ENCODE peak calls at places on chromosome 11, in five cellular contexts. L is neuronal stem cell, M is NCI-H1092, J is NCI-H446 treated with DMSO at 0.1 percent for 48 hours, S is A549. G is an unnamed sample.

GRCh38 chr11:32435511-32435946 is at the start of gene WT1:
- DNase-seq in L (no peak), M (no peak), J (no peak), S (peak), G (no peak)

GRCh38 chr11:31487848-31488247 is 21.6 kb downstream of the IMMP1L start:
- DNase-seq in L (peak), M (no peak), J (peak), S (no peak), G (no peak)

GRCh38 chr11:8138526-8138925 is 30.3 kb downstream of the RIC3 start:
- DNase-seq in L (no peak), M (no peak), J (no peak), S (no peak), G (no peak)

GRCh38 chr11:87015645-87016044 is 22.1 kb upstream of the TMEM135 start:
- DNase-seq in L (no peak), M (no peak), J (no peak), S (no peak), G (no peak)

GRCh38 chr11:91996526-91996925 is 228.1 kb upstream of the FAT3 start:
- DNase-seq in L (no peak), M (no peak), J (no peak), S (no peak), G (no peak)

GRCh38 chr11:131955901-131956300 is 585.5 kb downstream of the NTM start:
- DNase-seq in L (no peak), M (no peak), J (no peak), S (no peak), G (no peak)

GRCh38 chr11:116387623-116388022 is 385.2 kb downstream of the BUD13 start:
- DNase-seq in L (no peak), M (peak), J (peak), S (no peak), G (no peak)

GRCh38 chr11:70079691-70080090 is 1.6 kb downstream of the ANO1 start:
- DNase-seq in L (no peak), M (no peak), J (no peak), S (no peak), G (no peak)

GRCh38 chr11:119355091-119355843 is 8.8 kb upstream of the MFRP start:
- DNase-seq in L (no peak), M (no peak), J (no peak), S (no peak), G (no peak)

GRCh38 chr11:45482331-45482730 is 183.1 kb downstream of the CHST1 start:
- DNase-seq in L (no peak), M (no peak), J (no peak), S (no peak), G (no peak)

GRCh38 chr11:30196400-30197206 is 34.2 kb upstream of the FSHB start:
- DNase-seq in L (peak), M (no peak), J (no peak), S (peak), G (peak)

GRCh38 chr11:45144126-45145082 is 2.0 kb upstream of the PRDM11 start:
- DNase-seq in L (no peak), M (no peak), J (no peak), S (no peak), G (no peak)

GRCh38 chr11:72298931-72299330 is 55.0 kb upstream of the PHOX2A start:
- DNase-seq in L (no peak), M (no peak), J (no peak), S (no peak), G (no peak)

GRCh38 chr11:47204633-47204989 is 10.2 kb upstream of the DDB2 start:
- DNase-seq in L (no peak), M (no peak), J (no peak), S (peak), G (no peak)

GRCh38 chr11:118380571-118380970 is 20.8 kb upstream of the ATP5MG start:
- DNase-seq in L (no peak), M (no peak), J (no peak), S (no peak), G (no peak)